ENCODE peak calls at places on chromosomes 1 and 21, in six cellular contexts. L, A, B, H, F and I are unnamed samples.
A peak's percentile ranks its signal among the peaks of the same experiment; 100 is the strongest.

GRCh38 chr1:51842255-51842654 is 36.3 kb downstream of the NRDC start:
- DNase-seq in L (no peak), A (no peak), B (no peak), H (no peak), F (no peak), I (no peak)

GRCh38 chr1:82919828-82920227 is 1079.1 kb downstream of the TTLL7 start:
- DNase-seq in L (no peak), A (peak; percentile 49), B (no peak), H (no peak), F (no peak), I (no peak)

GRCh38 chr1:161069201-161069685 is 448 bp downstream of the ARHGAP30 start:
- DNase-seq in L (no peak), A (no peak), B (no peak), H (no peak), F (no peak), I (no peak)

GRCh38 chr21:20971296-20971921 is 26.8 kb upstream of the NCAM2 start:
- DNase-seq in L (peak; percentile 35), A (peak; percentile 46), B (peak; percentile 23), H (peak; percentile 53), F (no peak), I (peak; percentile 60)

GRCh38 chr1:54950361-54951163 is 29.9 kb upstream of the TMEM61 start:
- DNase-seq in L (peak; percentile 83), A (peak; percentile 87), B (peak; percentile 83), H (peak; percentile 96), F (peak; percentile 93), I (peak; percentile 84)

GRCh38 chr1:171610385-171610784 is 11.7 kb upstream of the MYOCOS start:
- DNase-seq in L (no peak), A (peak; percentile 53), B (no peak), H (peak; percentile 28), F (no peak), I (peak; percentile 37)

GRCh38 chr1:97943354-97943753 is 22.5 kb upstream of the DPYD start:
- DNase-seq in L (no peak), A (no peak), B (no peak), H (no peak), F (no peak), I (peak; percentile 78)

GRCh38 chr1:171173069-171173468 is 12.0 kb upstream of the FMO2 start:
- DNase-seq in L (no peak), A (no peak), B (no peak), H (no peak), F (no peak), I (no peak)

GRCh38 chr1:160519542-160520435 is 3.3 kb downstream of the SLAMF6 start:
- DNase-seq in L (no peak), A (no peak), B (no peak), H (peak; percentile 59), F (no peak), I (no peak)

GRCh38 chr1:240029418-240029817 is 62.3 kb upstream of the FMN2 start:
- DNase-seq in L (no peak), A (no peak), B (no peak), H (no peak), F (no peak), I (peak; percentile 62)

GRCh38 chr1:208526726-208527125 is 282.5 kb upstream of the PLXNA2 start:
- DNase-seq in L (no peak), A (no peak), B (no peak), H (no peak), F (no peak), I (no peak)

GRCh38 chr1:84539972-84540371 is 33.6 kb upstream of the GNG5 start:
- DNase-seq in L (no peak), A (peak; percentile 7), B (no peak), H (no peak), F (no peak), I (peak; percentile 54)

GRCh38 chr1:29511436-29511835 is 275.1 kb downstream of the PTPRU start:
- DNase-seq in L (peak; percentile 14), A (no peak), B (no peak), H (no peak), F (peak; percentile 33), I (no peak)

GRCh38 chr1:176800978-176801552 is 338.1 kb downstream of the PAPPA2 start:
- DNase-seq in L (no peak), A (no peak), B (no peak), H (no peak), F (no peak), I (no peak)
- H3K18ac ChIP-seq in L (no peak overlapping the region), A (no peak overlapping the region), B (no peak overlapping the region), H (no peak overlapping the region), F (no peak overlapping the region), I (no peak overlapping the region)

GRCh38 chr1:20871419-20871818 is 84.3 kb upstream of the HP1BP3 start:
- DNase-seq in L (no peak), A (peak; percentile 62), B (no peak), H (no peak), F (no peak), I (peak; percentile 41)

GRCh38 chr1:20873311-20873710 is 86.2 kb upstream of the HP1BP3 start:
- DNase-seq in L (no peak), A (no peak), B (no peak), H (peak; percentile 8), F (no peak), I (peak; percentile 55)

GRCh38 chr1:20878799-20879198 is 91.7 kb upstream of the HP1BP3 start:
- DNase-seq in L (no peak), A (no peak), B (no peak), H (no peak), F (no peak), I (no peak)

GRCh38 chr1:20875198-20875973 is 88.3 kb upstream of the HP1BP3 start:
- DNase-seq in L (no peak), A (no peak), B (no peak), H (no peak), F (no peak), I (no peak)
- H3K14ac ChIP-seq in L (no peak overlapping the region), A (no peak overlapping the region), B (peak overlapping the region; percentile 21), H (no peak overlapping the region), F (no peak overlapping the region), I (no peak overlapping the region)

GRCh38 chr1:46422261-46422871 is 28.2 kb downstream of the FAAH start:
- DNase-seq in L (no peak), A (no peak), B (no peak), H (no peak), F (no peak), I (no peak)
- H3K18ac ChIP-seq in L (no peak overlapping the region), A (no peak overlapping the region), B (no peak overlapping the region), H (no peak overlapping the region), F (no peak overlapping the region), I (no peak overlapping the region)

GRCh38 chr1:196563768-196564167 is 44.5 kb downstream of the KCNT2 start:
- DNase-seq in L (no peak), A (no peak), B (no peak), H (no peak), F (no peak), I (no peak)

GRCh38 chr1:196558424-196558823 is 49.8 kb downstream of the KCNT2 start:
- DNase-seq in L (no peak), A (peak; percentile 90), B (no peak), H (peak; percentile 84), F (no peak), I (peak; percentile 69)

GRCh38 chr1:196557797-196558196 is 50.4 kb downstream of the KCNT2 start:
- DNase-seq in L (no peak), A (no peak), B (no peak), H (peak; percentile 65), F (no peak), I (no peak)

GRCh38 chr1:196559314-196559713 is 48.9 kb downstream of the KCNT2 start:
- DNase-seq in L (no peak), A (no peak), B (no peak), H (no peak), F (no peak), I (no peak)
- H3K14ac ChIP-seq in L (no peak overlapping the region), A (no peak overlapping the region), B (no peak overlapping the region), H (no peak overlapping the region), F (no peak overlapping the region), I (no peak overlapping the region)

GRCh38 chr1:91501527-91501859 is 842 bp downstream of the CDC7 start:
- DNase-seq in L (no peak), A (no peak), B (no peak), H (no peak), F (no peak), I (peak; percentile 32)

GRCh38 chr1:91502138-91502881 is 1.7 kb downstream of the CDC7 start:
- DNase-seq in L (no peak), A (peak; percentile 3), B (no peak), H (no peak), F (no peak), I (no peak)

GRCh38 chr1:91499904-91500755 is 521 bp upstream of the CDC7 start:
- DNase-seq in L (no peak), A (no peak), B (no peak), H (no peak), F (no peak), I (no peak)

GRCh38 chr1:91499346-91499745 is 1.3 kb upstream of the CDC7 start:
- DNase-seq in L (no peak), A (no peak), B (no peak), H (no peak), F (no peak), I (no peak)

GRCh38 chr1:91500756-91501526 is at the start of gene CDC7:
- DNase-seq in L (peak; percentile 92), A (peak; percentile 92), B (peak; percentile 93), H (peak; percentile 96), F (peak; percentile 94), I (peak; percentile 87)
- H3K18ac ChIP-seq in L (peak within 1 kb of the TSS; percentile 98), A (peak within 1 kb of the TSS; percentile 10), B (peak within 1 kb of the TSS; percentile 97), H (peak within 1 kb of the TSS; percentile 88), F (peak within 1 kb of the TSS; percentile 100), I (peak within 1 kb of the TSS; percentile 52)

GRCh38 chr1:21651214-21652042 is 17.7 kb downstream of the RAP1GAP start:
- DNase-seq in L (peak; percentile 73), A (no peak), B (peak; percentile 62), H (peak; percentile 45), F (no peak), I (no peak)

GRCh38 chr1:21654209-21654608 is 14.9 kb downstream of the RAP1GAP start:
- DNase-seq in L (no peak), A (no peak), B (no peak), H (no peak), F (no peak), I (no peak)

GRCh38 chr1:21653744-21654100 is 15.4 kb downstream of the RAP1GAP start:
- DNase-seq in L (no peak), A (no peak), B (no peak), H (no peak), F (no peak), I (no peak)

GRCh38 chr1:21652101-21652936 is 16.8 kb downstream of the RAP1GAP start:
- DNase-seq in L (no peak), A (no peak), B (no peak), H (no peak), F (no peak), I (no peak)

DNA sequence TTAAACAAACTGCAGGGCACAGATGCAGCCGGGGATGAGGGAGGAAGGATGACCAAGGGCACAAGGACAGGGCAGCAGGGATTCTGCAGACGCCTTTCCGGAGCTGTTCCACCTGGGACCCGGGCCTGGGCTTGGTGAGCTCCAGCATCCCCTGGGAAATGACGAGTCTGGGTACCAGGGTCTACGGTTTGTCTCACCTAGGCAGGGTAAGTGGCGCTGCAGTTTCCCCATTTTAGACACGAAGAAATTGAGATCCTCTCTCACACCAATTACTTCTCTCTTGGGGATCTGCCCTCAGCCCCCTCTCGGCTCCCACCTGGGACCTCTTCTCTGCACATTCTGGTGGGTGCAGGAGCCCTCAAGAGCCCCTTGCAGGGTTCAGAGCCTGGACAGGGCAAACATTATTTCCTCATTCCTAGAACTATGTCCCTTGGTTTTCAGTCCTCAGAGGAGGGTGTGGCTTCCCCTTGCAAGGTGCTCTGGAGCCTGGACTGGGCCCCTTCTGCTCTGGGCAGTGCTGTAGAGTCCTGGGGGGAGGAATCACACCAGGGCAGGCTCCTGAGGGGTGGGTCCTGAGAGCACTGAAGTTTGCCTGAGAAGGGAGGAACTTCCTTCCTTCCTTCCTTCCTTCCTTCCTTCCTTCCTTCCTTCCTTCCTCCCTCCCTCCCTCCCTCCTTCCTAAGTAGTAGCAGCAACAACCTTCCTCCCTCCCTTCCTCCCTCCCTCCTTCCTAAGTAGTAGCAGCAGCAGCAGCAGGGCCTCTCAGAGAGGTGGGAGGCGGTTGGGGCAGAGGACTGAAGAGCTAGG is 16.0 kb downstream of the RAP1GAP start:
- DNase-seq in L (no peak), A (no peak), B (no peak), H (no peak), F (no peak), I (no peak)
- H3K14ac ChIP-seq in L (no peak overlapping the region), A (no peak overlapping the region), B (no peak overlapping the region), H (no peak overlapping the region), F (no peak overlapping the region), I (no peak overlapping the region)